ENCODE peak calls at places on chromosomes 16 and 17, in eight cellular contexts. Z, Y, K, A, I, X, H and S are unnamed samples.

GRCh38 chr17:2083613-2084128 is 28.8 kb downstream of the HIC1 start:
- DNase-seq in Z (no peak), Y (no peak), K (no peak), A (no peak), I (no peak), X (peak; percentile 87), H (peak; percentile 46), S (no peak)

GRCh38 chr17:49022391-49022941 is 25.3 kb downstream of the IGF2BP1 start:
- DNase-seq in Z (no peak), Y (no peak), K (peak; percentile 49), A (no peak), I (no peak), X (peak; percentile 84), H (no peak), S (peak; percentile 88)

GRCh38 chr16:24298539-24298938 is 42.4 kb downstream of the CACNG3 start:
- DNase-seq in Z (no peak), Y (no peak), K (no peak), A (no peak), I (no peak), X (no peak), H (no peak), S (no peak)

GRCh38 chr17:39765159-39765558 is 27.4 kb downstream of the GRB7 start:
- DNase-seq in Z (no peak), Y (no peak), K (no peak), A (no peak), I (no peak), X (no peak), H (no peak), S (no peak)

GRCh38 chr17:70405492-70406220 is 236.3 kb downstream of the KCNJ2 start:
- DNase-seq in Z (no peak), Y (no peak), K (peak; percentile 97), A (peak; percentile 27), I (peak; percentile 95), X (no peak), H (no peak), S (peak; percentile 60)

GRCh38 chr17:10729334-10730193 is at the start of gene TMEM220:
- DNase-seq in Z (peak; percentile 60), Y (no peak), K (peak; percentile 59), A (peak; percentile 3), I (no peak), X (peak; percentile 81), H (peak; percentile 92), S (no peak)

GRCh38 chr17:8941980-8942617 is 23.4 kb downstream of the PIK3R5 start:
- DNase-seq in Z (peak; percentile 63), Y (no peak), K (no peak), A (no peak), I (no peak), X (no peak), H (no peak), S (no peak)

GRCh38 chr17:80296221-80296620 is 35.6 kb downstream of the RNF213 start:
- DNase-seq in Z (no peak), Y (no peak), K (no peak), A (no peak), I (no peak), X (no peak), H (no peak), S (no peak)

GRCh38 chr17:77543779-77544178 is 403.0 kb downstream of the SEC14L1 start:
- DNase-seq in Z (no peak), Y (no peak), K (no peak), A (no peak), I (no peak), X (no peak), H (no peak), S (no peak)

GRCh38 chr16:12613131-12613991 is 190.3 kb downstream of the CPPED1 start:
- DNase-seq in Z (peak; percentile 49), Y (no peak), K (peak; percentile 39), A (no peak), I (no peak), X (no peak), H (no peak), S (no peak)

GRCh38 chr17:83124871-83125514 is 45.6 kb downstream of the METRNL start:
- DNase-seq in Z (peak; percentile 36), Y (no peak), K (no peak), A (no peak), I (no peak), X (no peak), H (no peak), S (no peak)

GRCh38 chr16:89357055-89357454 is 133.3 kb downstream of the ANKRD11 start:
- DNase-seq in Z (peak; percentile 75), Y (no peak), K (no peak), A (no peak), I (no peak), X (no peak), H (peak; percentile 20), S (no peak)

GRCh38 chr16:25109643-25110042 is 1.9 kb upstream of the LCMT1 start:
- DNase-seq in Z (no peak), Y (no peak), K (peak; percentile 98), A (peak; percentile 71), I (peak; percentile 96), X (no peak), H (no peak), S (peak; percentile 93)

GRCh38 chr17:81153340-81153803 is 11.9 kb upstream of the PVALEF start:
- DNase-seq in Z (no peak), Y (no peak), K (peak; percentile 49), A (peak; percentile 83), I (no peak), X (no peak), H (peak; percentile 13), S (no peak)

GRCh38 chr17:80693511-80693910 is 148.9 kb downstream of the RPTOR start:
- DNase-seq in Z (no peak), Y (no peak), K (no peak), A (no peak), I (no peak), X (no peak), H (no peak), S (no peak)

GRCh38 chr16:14300631-14301149 is 229.6 kb downstream of the MRTFB start:
- DNase-seq in Z (peak; percentile 37), Y (no peak), K (peak; percentile 85), A (peak; percentile 85), I (no peak), X (peak; percentile 82), H (peak; percentile 74), S (no peak)

GRCh38 chr17:57726213-57726612 is 18.9 kb downstream of the CCDC182 start:
- DNase-seq in Z (no peak), Y (no peak), K (no peak), A (no peak), I (no peak), X (no peak), H (no peak), S (no peak)

GRCh38 chr17:75822119-75822799 is 21.9 kb downstream of the UNC13D start:
- DNase-seq in Z (no peak), Y (no peak), K (no peak), A (no peak), I (no peak), X (no peak), H (peak; percentile 60), S (no peak)

GRCh38 chr17:57373756-57374155 is 117.4 kb downstream of the MSI2 start:
- DNase-seq in Z (no peak), Y (no peak), K (no peak), A (no peak), I (no peak), X (no peak), H (no peak), S (no peak)

GRCh38 chr17:73349647-73350046 is 37.8 kb upstream of the CDC42EP4 start:
- DNase-seq in Z (no peak), Y (no peak), K (no peak), A (no peak), I (no peak), X (no peak), H (peak; percentile 2), S (no peak)

GRCh38 chr17:82689077-82689476 is 9.4 kb downstream of the RAB40B start:
- DNase-seq in Z (no peak), Y (no peak), K (no peak), A (no peak), I (no peak), X (no peak), H (no peak), S (no peak)

GRCh38 chr17:39171933-39172332 is 6.0 kb upstream of the ARL5C start:
- DNase-seq in Z (no peak), Y (no peak), K (no peak), A (no peak), I (no peak), X (no peak), H (no peak), S (no peak)

GRCh38 chr17:57889892-57890856 is 40.3 kb upstream of the MRPS23 start:
- DNase-seq in Z (no peak), Y (no peak), K (peak; percentile 86), A (no peak), I (no peak), X (no peak), H (peak; percentile 93), S (no peak)

GRCh38 chr17:44971776-44972483 is 3.8 kb upstream of the C1QL1 start:
- DNase-seq in Z (peak; percentile 53), Y (no peak), K (peak; percentile 72), A (no peak), I (peak; percentile 36), X (no peak), H (no peak), S (peak; percentile 15)

GRCh38 chr17:66506641-66507040 is 204.2 kb downstream of the PRKCA start:
- DNase-seq in Z (no peak), Y (no peak), K (peak; percentile 83), A (no peak), I (no peak), X (no peak), H (no peak), S (no peak)

GRCh38 chr17:81066771-81067315 is 31.9 kb downstream of the BAIAP2 start:
- DNase-seq in Z (no peak), Y (no peak), K (no peak), A (no peak), I (no peak), X (no peak), H (no peak), S (no peak)

GRCh38 chr17:21162394-21162775 is 35.6 kb downstream of the DHRS7B start:
- DNase-seq in Z (no peak), Y (no peak), K (no peak), A (no peak), I (no peak), X (no peak), H (no peak), S (no peak)

GRCh38 chr17:4591529-4591928 is 7.2 kb downstream of the SMTNL2 start:
- DNase-seq in Z (no peak), Y (no peak), K (peak; percentile 53), A (no peak), I (no peak), X (no peak), H (no peak), S (no peak)

GRCh38 chr16:77059441-77059840 is 131.5 kb upstream of the MON1B start:
- DNase-seq in Z (no peak), Y (no peak), K (no peak), A (no peak), I (no peak), X (peak; percentile 17), H (no peak), S (no peak)

GRCh38 chr17:33674685-33675084 is 381.6 kb upstream of the ASIC2 start:
- DNase-seq in Z (peak; percentile 42), Y (no peak), K (peak; percentile 55), A (peak; percentile 44), I (peak; percentile 10), X (peak; percentile 68), H (peak; percentile 55), S (peak; percentile 5)

GRCh38 chr17:40326014-40326831 is 17.2 kb downstream of the RARA start:
- DNase-seq in Z (peak; percentile 56), Y (peak; percentile 46), K (no peak), A (no peak), I (no peak), X (no peak), H (peak; percentile 30), S (no peak)

GRCh38 chr16:89444151-89444723 is 46.1 kb downstream of the ANKRD11 start:
- DNase-seq in Z (no peak), Y (no peak), K (no peak), A (no peak), I (no peak), X (no peak), H (no peak), S (no peak)

GRCh38 chr17:43766413-43767052 is 7.9 kb upstream of the SOST start:
- DNase-seq in Z (peak; percentile 71), Y (no peak), K (peak; percentile 51), A (peak; percentile 48), I (no peak), X (peak; percentile 72), H (peak; percentile 81), S (no peak)

GRCh38 chr16:84329016-84329415 is 34.3 kb downstream of the WFDC1 start:
- DNase-seq in Z (no peak), Y (no peak), K (no peak), A (no peak), I (no peak), X (no peak), H (no peak), S (no peak)